ENCODE peak calls at places on chromosomes 7 and 10, in five cellular contexts. One of them, this sample, is unnamed.

GRCh38 chr7:77770316-77770715 is 27.9 kb downstream of the TMEM60 start:
- DNase-seq in NCI-H345: no peak
- DNase-seq in hypothalamus: no peak
- DNase-seq in foreskin keratinocyte: no peak
- DNase-seq in activated CD8-positive, alpha-beta T cell treated with anti-CD3 and anti-CD28 coated beads, Interleukin-2, amount 10 ng/mL, durations not matched to agents 7 days and 5 days: no peak
- DNase-seq in this sample: no peak

GRCh38 chr7:43721193-43721806 is 8.0 kb downstream of the COA1 start:
- DNase-seq in NCI-H345: peak; percentile 35
- DNase-seq in hypothalamus: no peak
- DNase-seq in foreskin keratinocyte: peak; percentile 34
- DNase-seq in activated CD8-positive, alpha-beta T cell treated with anti-CD3 and anti-CD28 coated beads, Interleukin-2, amount 10 ng/mL, durations not matched to agents 7 days and 5 days: no peak
- DNase-seq in this sample: no peak

GRCh38 chr10:86210416-86210815 is 156.2 kb downstream of the GRID1 start:
- DNase-seq in NCI-H345: no peak
- DNase-seq in hypothalamus: no peak
- DNase-seq in foreskin keratinocyte: no peak
- DNase-seq in activated CD8-positive, alpha-beta T cell treated with anti-CD3 and anti-CD28 coated beads, Interleukin-2, amount 10 ng/mL, durations not matched to agents 7 days and 5 days: no peak
- DNase-seq in this sample: no peak

GRCh38 chr7:151186640-151187408 is at the start of gene ASB10:
- DNase-seq in NCI-H345: no peak
- DNase-seq in hypothalamus: no peak
- DNase-seq in foreskin keratinocyte: no peak
- DNase-seq in activated CD8-positive, alpha-beta T cell treated with anti-CD3 and anti-CD28 coated beads, Interleukin-2, amount 10 ng/mL, durations not matched to agents 7 days and 5 days: no peak
- DNase-seq in this sample: no peak

GRCh38 chr7:91089382-91089963 is 174.8 kb upstream of the FZD1 start:
- DNase-seq in NCI-H345: peak; percentile 34
- DNase-seq in hypothalamus: no peak
- DNase-seq in foreskin keratinocyte: peak; percentile 32
- DNase-seq in activated CD8-positive, alpha-beta T cell treated with anti-CD3 and anti-CD28 coated beads, Interleukin-2, amount 10 ng/mL, durations not matched to agents 7 days and 5 days: no peak
- DNase-seq in this sample: peak; percentile 21

GRCh38 chr7:31065840-31066239 is 13.7 kb downstream of the ADCYAP1R1 start:
- DNase-seq in NCI-H345: no peak
- DNase-seq in hypothalamus: no peak
- DNase-seq in foreskin keratinocyte: no peak
- DNase-seq in activated CD8-positive, alpha-beta T cell treated with anti-CD3 and anti-CD28 coated beads, Interleukin-2, amount 10 ng/mL, durations not matched to agents 7 days and 5 days: no peak
- DNase-seq in this sample: no peak

GRCh38 chr7:73908123-73908611 is 47.2 kb downstream of the TMEM270 start:
- DNase-seq in NCI-H345: no peak
- DNase-seq in hypothalamus: no peak
- DNase-seq in foreskin keratinocyte: no peak
- DNase-seq in activated CD8-positive, alpha-beta T cell treated with anti-CD3 and anti-CD28 coated beads, Interleukin-2, amount 10 ng/mL, durations not matched to agents 7 days and 5 days: no peak
- DNase-seq in this sample: no peak

GRCh38 chr10:5947471-5948207 is 29.7 kb downstream of the IL15RA start:
- DNase-seq in NCI-H345: no peak
- DNase-seq in hypothalamus: no peak
- DNase-seq in foreskin keratinocyte: no peak
- DNase-seq in activated CD8-positive, alpha-beta T cell treated with anti-CD3 and anti-CD28 coated beads, Interleukin-2, amount 10 ng/mL, durations not matched to agents 7 days and 5 days: no peak
- DNase-seq in this sample: no peak

GRCh38 chr10:97543025-97543546 is 29.5 kb upstream of the ANKRD2 start:
- DNase-seq in NCI-H345: no peak
- DNase-seq in hypothalamus: peak; percentile 90
- DNase-seq in foreskin keratinocyte: peak; percentile 96
- DNase-seq in activated CD8-positive, alpha-beta T cell treated with anti-CD3 and anti-CD28 coated beads, Interleukin-2, amount 10 ng/mL, durations not matched to agents 7 days and 5 days: peak; percentile 46
- DNase-seq in this sample: peak; percentile 26

GRCh38 chr7:28565990-28566389 is 153.7 kb downstream of the CREB5 start:
- DNase-seq in NCI-H345: no peak
- DNase-seq in hypothalamus: no peak
- DNase-seq in foreskin keratinocyte: no peak
- DNase-seq in activated CD8-positive, alpha-beta T cell treated with anti-CD3 and anti-CD28 coated beads, Interleukin-2, amount 10 ng/mL, durations not matched to agents 7 days and 5 days: no peak
- DNase-seq in this sample: no peak

GRCh38 chr10:108490931-108491330 is 1326.4 kb upstream of the SORCS1 start:
- DNase-seq in NCI-H345: no peak
- DNase-seq in hypothalamus: no peak
- DNase-seq in foreskin keratinocyte: no peak
- DNase-seq in activated CD8-positive, alpha-beta T cell treated with anti-CD3 and anti-CD28 coated beads, Interleukin-2, amount 10 ng/mL, durations not matched to agents 7 days and 5 days: no peak
- DNase-seq in this sample: no peak

GRCh38 chr10:101840102-101840684 is 3.4 kb downstream of the KCNIP2 start:
- DNase-seq in NCI-H345: no peak
- DNase-seq in hypothalamus: peak; percentile 61
- DNase-seq in foreskin keratinocyte: no peak
- DNase-seq in activated CD8-positive, alpha-beta T cell treated with anti-CD3 and anti-CD28 coated beads, Interleukin-2, amount 10 ng/mL, durations not matched to agents 7 days and 5 days: peak; percentile 50
- DNase-seq in this sample: no peak

GRCh38 chr7:85033263-85033662 is 153.6 kb downstream of the SEMA3D start:
- DNase-seq in NCI-H345: no peak
- DNase-seq in hypothalamus: no peak
- DNase-seq in foreskin keratinocyte: no peak
- DNase-seq in activated CD8-positive, alpha-beta T cell treated with anti-CD3 and anti-CD28 coated beads, Interleukin-2, amount 10 ng/mL, durations not matched to agents 7 days and 5 days: no peak
- DNase-seq in this sample: no peak

GRCh38 chr7:116317907-116318306 is 107.6 kb downstream of the TES start:
- DNase-seq in NCI-H345: no peak
- DNase-seq in hypothalamus: no peak
- DNase-seq in foreskin keratinocyte: no peak
- DNase-seq in activated CD8-positive, alpha-beta T cell treated with anti-CD3 and anti-CD28 coated beads, Interleukin-2, amount 10 ng/mL, durations not matched to agents 7 days and 5 days: no peak
- DNase-seq in this sample: no peak

GRCh38 chr10:46558141-46558410 is 1.6 kb upstream of the GPRIN2 start:
- DNase-seq in NCI-H345: no peak
- DNase-seq in hypothalamus: no peak
- DNase-seq in foreskin keratinocyte: no peak
- DNase-seq in activated CD8-positive, alpha-beta T cell treated with anti-CD3 and anti-CD28 coated beads, Interleukin-2, amount 10 ng/mL, durations not matched to agents 7 days and 5 days: no peak
- DNase-seq in this sample: no peak

GRCh38 chr10:49113741-49114141 is 1.6 kb downstream of the VSTM4 start:
- DNase-seq in NCI-H345: no peak
- DNase-seq in hypothalamus: no peak
- DNase-seq in foreskin keratinocyte: no peak
- DNase-seq in activated CD8-positive, alpha-beta T cell treated with anti-CD3 and anti-CD28 coated beads, Interleukin-2, amount 10 ng/mL, durations not matched to agents 7 days and 5 days: no peak
- DNase-seq in this sample: no peak

GRCh38 chr10:6815346-6815745 is 235.3 kb upstream of the PRKCQ start:
- DNase-seq in NCI-H345: no peak
- DNase-seq in hypothalamus: no peak
- DNase-seq in foreskin keratinocyte: no peak
- DNase-seq in activated CD8-positive, alpha-beta T cell treated with anti-CD3 and anti-CD28 coated beads, Interleukin-2, amount 10 ng/mL, durations not matched to agents 7 days and 5 days: no peak
- DNase-seq in this sample: no peak

GRCh38 chr7:50837965-50838364 is 55.3 kb upstream of the GRB10 start:
- DNase-seq in NCI-H345: no peak
- DNase-seq in hypothalamus: no peak
- DNase-seq in foreskin keratinocyte: no peak
- DNase-seq in activated CD8-positive, alpha-beta T cell treated with anti-CD3 and anti-CD28 coated beads, Interleukin-2, amount 10 ng/mL, durations not matched to agents 7 days and 5 days: no peak
- DNase-seq in this sample: no peak

GRCh38 chr10:95556994-95557767 is 4.0 kb downstream of the SORBS1 start:
- DNase-seq in NCI-H345: no peak
- DNase-seq in hypothalamus: no peak
- DNase-seq in foreskin keratinocyte: no peak
- DNase-seq in activated CD8-positive, alpha-beta T cell treated with anti-CD3 and anti-CD28 coated beads, Interleukin-2, amount 10 ng/mL, durations not matched to agents 7 days and 5 days: no peak
- DNase-seq in this sample: no peak

GRCh38 chr7:140983802-140984201 is 30.9 kb downstream of the MRPS33 start:
- DNase-seq in NCI-H345: no peak
- DNase-seq in hypothalamus: no peak
- DNase-seq in foreskin keratinocyte: no peak
- DNase-seq in activated CD8-positive, alpha-beta T cell treated with anti-CD3 and anti-CD28 coated beads, Interleukin-2, amount 10 ng/mL, durations not matched to agents 7 days and 5 days: no peak
- DNase-seq in this sample: no peak

GRCh38 chr10:3876563-3876962 is 91.6 kb upstream of the KLF6 start:
- DNase-seq in NCI-H345: no peak
- DNase-seq in hypothalamus: no peak
- DNase-seq in foreskin keratinocyte: no peak
- DNase-seq in activated CD8-positive, alpha-beta T cell treated with anti-CD3 and anti-CD28 coated beads, Interleukin-2, amount 10 ng/mL, durations not matched to agents 7 days and 5 days: no peak
- DNase-seq in this sample: no peak

GRCh38 chr7:69630292-69630691 is 32.0 kb downstream of the AUTS2 start:
- DNase-seq in NCI-H345: no peak
- DNase-seq in hypothalamus: no peak
- DNase-seq in foreskin keratinocyte: peak; percentile 56
- DNase-seq in activated CD8-positive, alpha-beta T cell treated with anti-CD3 and anti-CD28 coated beads, Interleukin-2, amount 10 ng/mL, durations not matched to agents 7 days and 5 days: no peak
- DNase-seq in this sample: no peak

GRCh38 chr7:65269150-65269856 is 104.4 kb upstream of the ZNF92 start:
- DNase-seq in NCI-H345: peak; percentile 94
- DNase-seq in hypothalamus: peak; percentile 7
- DNase-seq in foreskin keratinocyte: no peak
- DNase-seq in activated CD8-positive, alpha-beta T cell treated with anti-CD3 and anti-CD28 coated beads, Interleukin-2, amount 10 ng/mL, durations not matched to agents 7 days and 5 days: peak; percentile 27
- DNase-seq in this sample: peak; percentile 38

GRCh38 chr7:74092321-74092963 is 8.8 kb downstream of the LIMK1 start:
- DNase-seq in NCI-H345: no peak
- DNase-seq in hypothalamus: no peak
- DNase-seq in foreskin keratinocyte: no peak
- DNase-seq in activated CD8-positive, alpha-beta T cell treated with anti-CD3 and anti-CD28 coated beads, Interleukin-2, amount 10 ng/mL, durations not matched to agents 7 days and 5 days: no peak
- DNase-seq in this sample: no peak

GRCh38 chr10:97858001-97858439 is 8.4 kb downstream of the GOLGA7B start:
- DNase-seq in NCI-H345: no peak
- DNase-seq in hypothalamus: no peak
- DNase-seq in foreskin keratinocyte: no peak
- DNase-seq in activated CD8-positive, alpha-beta T cell treated with anti-CD3 and anti-CD28 coated beads, Interleukin-2, amount 10 ng/mL, durations not matched to agents 7 days and 5 days: peak; percentile 55
- DNase-seq in this sample: no peak

GRCh38 chr7:69812756-69813155 is 214.5 kb downstream of the AUTS2 start:
- DNase-seq in NCI-H345: no peak
- DNase-seq in hypothalamus: no peak
- DNase-seq in foreskin keratinocyte: no peak
- DNase-seq in activated CD8-positive, alpha-beta T cell treated with anti-CD3 and anti-CD28 coated beads, Interleukin-2, amount 10 ng/mL, durations not matched to agents 7 days and 5 days: no peak
- DNase-seq in this sample: no peak

GRCh38 chr7:84801396-84801795 is 385.5 kb downstream of the SEMA3D start:
- DNase-seq in NCI-H345: no peak
- DNase-seq in hypothalamus: no peak
- DNase-seq in foreskin keratinocyte: peak; percentile 32
- DNase-seq in activated CD8-positive, alpha-beta T cell treated with anti-CD3 and anti-CD28 coated beads, Interleukin-2, amount 10 ng/mL, durations not matched to agents 7 days and 5 days: no peak
- DNase-seq in this sample: no peak

GRCh38 chr10:22655312-22655973 is 58.9 kb downstream of the PIP4K2A start:
- DNase-seq in NCI-H345: no peak
- DNase-seq in hypothalamus: no peak
- DNase-seq in foreskin keratinocyte: peak; percentile 79
- DNase-seq in activated CD8-positive, alpha-beta T cell treated with anti-CD3 and anti-CD28 coated beads, Interleukin-2, amount 10 ng/mL, durations not matched to agents 7 days and 5 days: peak; percentile 41
- DNase-seq in this sample: no peak

GRCh38 chr10:116866987-116867595 is 17.8 kb downstream of the ENO4 start:
- DNase-seq in NCI-H345: no peak
- DNase-seq in hypothalamus: no peak
- DNase-seq in foreskin keratinocyte: no peak
- DNase-seq in activated CD8-positive, alpha-beta T cell treated with anti-CD3 and anti-CD28 coated beads, Interleukin-2, amount 10 ng/mL, durations not matched to agents 7 days and 5 days: no peak
- DNase-seq in this sample: no peak

GRCh38 chr7:42692609-42693008 is 219.3 kb downstream of the C7orf25 start:
- DNase-seq in NCI-H345: no peak
- DNase-seq in hypothalamus: no peak
- DNase-seq in foreskin keratinocyte: no peak
- DNase-seq in activated CD8-positive, alpha-beta T cell treated with anti-CD3 and anti-CD28 coated beads, Interleukin-2, amount 10 ng/mL, durations not matched to agents 7 days and 5 days: no peak
- DNase-seq in this sample: no peak

GRCh38 chr10:43448742-43449141 is 11.8 kb downstream of the ZNF487 start:
- DNase-seq in NCI-H345: no peak
- DNase-seq in hypothalamus: no peak
- DNase-seq in foreskin keratinocyte: no peak
- DNase-seq in activated CD8-positive, alpha-beta T cell treated with anti-CD3 and anti-CD28 coated beads, Interleukin-2, amount 10 ng/mL, durations not matched to agents 7 days and 5 days: no peak
- DNase-seq in this sample: no peak